ENCODE peak calls at places on chromosomes 13 and 19, in six cellular contexts. L is A549, A is K562, P is transverse colon, T is tibial nerve, W is ovary. G is an unnamed sample.

GRCh38 chr19:53091855-53092254 is 11.4 kb downstream of the ZNF160 start:
- DNase-seq in A (no peak), W (no peak), T (no peak), L (no peak), P (no peak), G (no peak)

GRCh38 chr13:108272333-108272732 is 2.8 kb downstream of the TNFSF13B start:
- DNase-seq in L (no peak), T (no peak), A (no peak), P (no peak), W (no peak), G (no peak)

GRCh38 chr19:30959011-30959410 is 390.2 kb downstream of the TSHZ3 start:
- DNase-seq in A (no peak), T (no peak), L (no peak), P (no peak), W (no peak), G (no peak)

GRCh38 chr19:55857149-55857548 is 20.8 kb downstream of the NLRP4 start:
- DNase-seq in A (no peak), T (no peak), W (no peak), L (no peak), P (no peak), G (no peak)

GRCh38 chr19:58545286-58546068 is 1.6 kb downstream of the TRIM28 start:
- DNase-seq in T (no peak), L (no peak), P (no peak), W (no peak), A (peak; percentile 23), G (peak; percentile 62)

GRCh38 chr13:40485611-40486517 is 180.6 kb downstream of the FOXO1 start:
- DNase-seq in T (no peak), L (no peak), P (no peak), W (no peak), A (no peak), G (no peak)

GRCh38 chr13:64591981-64592380 is 2638.2 kb downstream of the PCDH9 start:
- DNase-seq in P (no peak), A (no peak), W (no peak), T (no peak), L (no peak), G (no peak)

GRCh38 chr13:80441968-80442367 is 101.0 kb upstream of the SPRY2 start:
- DNase-seq in T (no peak), P (no peak), L (no peak), A (no peak), W (no peak), G (no peak)

GRCh38 chr19:57192064-57192395 is 730 bp downstream of the ZNF264 start:
- DNase-seq in A (no peak), W (no peak), T (no peak), P (no peak), L (peak; percentile 26), G (no peak)

GRCh38 chr19:55115446-55116065 is 1.9 kb downstream of the PPP1R12C start:
- DNase-seq in L (no peak), P (no peak), T (no peak), W (no peak), A (peak; percentile 88), G (no peak)

GRCh38 chr13:76791290-76791664 is 94.9 kb downstream of the KCTD12 start:
- DNase-seq in T (no peak), A (no peak), P (no peak), W (no peak), L (no peak), G (no peak)

GRCh38 chr13:21053231-21053630 is 8.2 kb downstream of the LATS2 start:
- DNase-seq in W (no peak), A (peak; percentile 15), L (no peak), P (no peak), T (no peak), G (no peak)

GRCh38 chr19:1360126-1360817 is 23.4 kb upstream of the NDUFS7 start:
- DNase-seq in W (no peak), T (no peak), P (no peak), A (no peak), L (no peak), G (no peak)

GRCh38 chr13:76189882-76190519 is 553.9 kb downstream of the LMO7 start:
- DNase-seq in L (no peak), W (peak; percentile 14), P (no peak), T (no peak), A (no peak), G (peak; percentile 31)

GRCh38 chr13:33015275-33015674 is 948 bp upstream of the KL start:
- DNase-seq in P (no peak), T (no peak), A (no peak), W (no peak), L (no peak), G (no peak)

GRCh38 chr19:18675779-18676178 is 7.7 kb upstream of the CRTC1 start:
- DNase-seq in A (peak; percentile 44), L (no peak), P (no peak), W (no peak), T (no peak), G (no peak)

GRCh38 chr13:94433055-94433947 is 46.2 kb downstream of the DCT start:
- DNase-seq in W (no peak), T (no peak), L (no peak), P (peak; percentile 21), A (peak; percentile 64), G (no peak)

GRCh38 chr13:106232680-106233079 is 302.8 kb downstream of the EFNB2 start:
- DNase-seq in A (no peak), P (no peak), W (no peak), T (no peak), L (no peak), G (no peak)

GRCh38 chr13:39016087-39016486 is 21.8 kb downstream of the PROSER1 start:
- DNase-seq in A (no peak), L (no peak), P (no peak), W (no peak), T (no peak), G (no peak)

GRCh38 chr19:41958367-41959055 is 610 bp downstream of the RABAC1 start:
- DNase-seq in W (peak; percentile 78), P (peak; percentile 96), T (peak; percentile 73), L (peak; percentile 97), A (peak; percentile 83), G (peak; percentile 91)

GRCh38 chr19:9054768-9055167 is 32.1 kb upstream of the OR1M1 start:
- DNase-seq in W (no peak), L (peak; percentile 31), A (no peak), T (no peak), P (no peak), G (no peak)

GRCh38 chr13:34933349-34933748 is 8.7 kb upstream of the NBEA start:
- DNase-seq in W (no peak), T (no peak), A (no peak), L (no peak), P (no peak), G (no peak)

GRCh38 chr19:22026687-22027086 is 15.9 kb upstream of the ZNF208 start:
- DNase-seq in L (no peak), A (no peak), P (no peak), W (no peak), T (no peak), G (no peak)

GRCh38 chr19:17686592-17687042 is 1.5 kb downstream of the UNC13A start:
- DNase-seq in W (no peak), A (peak; percentile 74), T (no peak), P (no peak), L (peak; percentile 63), G (no peak)

GRCh38 chr19:11887247-11887617 is 350 bp upstream of the ZNF69 start:
- DNase-seq in L (no peak), W (no peak), T (no peak), P (no peak), A (no peak), G (no peak)

GRCh38 chr13:98496966-98497365 is 79.9 kb downstream of the STK24 start:
- DNase-seq in A (no peak), W (no peak), P (no peak), T (no peak), L (no peak), G (peak; percentile 74)

GRCh38 chr13:98494769-98495168 is 82.1 kb downstream of the STK24 start:
- DNase-seq in L (no peak), W (no peak), T (no peak), A (no peak), P (no peak), G (no peak)

GRCh38 chr13:98493035-98493401 is 83.9 kb downstream of the STK24 start:
- DNase-seq in P (no peak), L (no peak), A (no peak), T (no peak), W (no peak), G (no peak)

GRCh38 chr13:98496239-98496668 is 80.7 kb downstream of the STK24 start:
- DNase-seq in A (no peak), P (peak; percentile 45), W (no peak), T (peak; percentile 69), L (no peak), G (peak; percentile 94)

DNA sequence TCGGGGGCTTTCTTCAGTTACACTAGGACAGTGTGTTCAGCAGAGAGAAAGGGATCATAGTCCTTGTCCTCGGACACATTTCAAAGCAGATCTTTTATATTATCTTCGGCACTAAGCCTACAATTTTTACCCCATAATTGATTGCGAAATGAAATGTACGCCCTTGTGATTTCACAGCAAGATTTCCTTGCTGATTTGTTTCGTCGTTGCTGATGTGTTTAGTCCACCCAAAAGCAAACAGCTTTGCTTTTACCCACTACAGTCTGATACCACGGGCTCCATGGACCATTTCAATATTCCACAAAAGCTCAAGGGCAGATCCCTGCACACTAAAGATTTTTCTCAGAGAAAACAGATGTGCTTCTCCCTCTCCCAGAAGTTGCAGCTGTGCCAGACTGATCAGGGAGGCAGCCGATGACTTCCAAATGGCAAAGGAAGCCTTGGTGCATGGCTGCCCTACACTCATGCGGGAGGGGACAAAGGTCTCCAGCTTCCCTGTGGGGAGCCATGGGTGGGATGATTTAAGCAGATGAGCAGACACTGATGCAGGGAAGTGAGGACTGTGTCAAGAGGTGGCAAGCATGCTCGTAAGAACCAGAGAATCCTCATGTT is 81.2 kb downstream of the STK24 start:
- DNase-seq in T (no peak), L (no peak), P (no peak), A (no peak), W (no peak), G (no peak)
- TF ChIP-seq EP300 in T (peak; percentile 84), L (no peak), P (no peak), A (no peak), W (peak; percentile 28), G (no peak)

GRCh38 chr19:36851898-36852297 is 1.2 kb downstream of the ZNF345 start:
- DNase-seq in A (no peak), W (no peak), P (no peak), L (no peak), T (no peak), G (no peak)
- H3K4me3 ChIP-seq in A (no peak overlapping the region), W (no peak overlapping the region), P (no peak overlapping the region), L (no peak overlapping the region), T (no peak overlapping the region), G (peak overlapping the region; percentile 69)

DNA sequence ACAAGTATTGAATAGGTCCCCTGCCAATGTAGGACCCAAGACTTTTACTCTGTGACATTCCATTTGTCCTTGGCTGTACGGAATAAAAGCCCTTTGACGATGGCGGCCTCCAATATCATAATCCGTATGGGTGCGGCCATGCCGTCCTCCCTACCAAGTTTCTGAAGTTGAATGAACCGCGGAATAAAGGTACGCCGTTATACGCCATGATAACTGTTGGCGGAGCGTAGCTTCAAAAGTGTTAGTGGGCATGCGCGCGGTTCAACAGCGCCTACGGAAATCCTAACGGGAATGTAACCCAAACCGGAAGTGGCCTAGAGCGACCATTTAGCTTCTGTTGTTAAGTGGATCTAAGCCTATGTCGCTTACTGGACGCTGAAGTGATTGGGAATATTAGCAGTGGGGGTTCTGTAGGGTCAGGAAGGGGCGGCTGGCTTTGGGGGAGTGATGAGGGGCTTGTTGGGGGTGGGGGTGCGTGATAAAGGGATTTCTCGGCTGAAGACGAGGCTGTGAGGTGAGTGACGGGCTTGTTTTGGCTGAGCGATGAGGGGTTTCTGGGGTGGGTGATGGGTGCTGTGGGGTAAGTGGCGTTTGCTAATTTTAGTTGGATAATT is at the start of gene ZNF175:
- DNase-seq in W (peak; percentile 93), A (peak; percentile 98), P (peak; percentile 96), L (peak; percentile 95), T (peak; percentile 81), G (peak; percentile 96)
- TF ChIP-seq CTCF in W (no peak), A (no peak), P (no peak), L (no peak), T (no peak), G (no peak)

GRCh38 chr19:13794752-13795589 is at the start of gene ZSWIM4:
- DNase-seq in A (peak; percentile 99), T (peak; percentile 99), L (peak; percentile 86), W (peak; percentile 99), P (peak; percentile 99), G (peak; percentile 100)
- TF ChIP-seq EP300 in A (no peak), T (peak; percentile 76), L (no peak), W (no peak), P (no peak), G (no peak)